ENCODE peak calls at places on chromosome 10, in five cellular contexts. E is stomach, N is Peyer's patch, M is dorsolateral prefrontal cortex, R is transverse colon. W is an unnamed sample.

GRCh38 chr10:72107325-72108003 is 19.1 kb upstream of the SPOCK2 start:
- DNase-seq in M (no peak), E (no peak), N (no peak), R (no peak), W (no peak)

GRCh38 chr10:42476101-42476500 is 162.3 kb downstream of the ZNF33B start:
- DNase-seq in R (no peak), N (no peak), M (no peak), E (no peak), W (no peak)

GRCh38 chr10:78549536-78549935 is 515.9 kb downstream of the RPS24 start:
- DNase-seq in N (no peak), R (no peak), E (no peak), M (no peak), W (no peak)

GRCh38 chr10:50304655-50305054 is 53.3 kb upstream of the ASAH2 start:
- DNase-seq in M (no peak), R (no peak), E (no peak), N (no peak), W (no peak)

GRCh38 chr10:69716711-69717560 is 84.8 kb upstream of the COL13A1 start:
- DNase-seq in R (peak), E (peak), N (peak), M (peak), W (peak)

GRCh38 chr10:96690755-96691730 is 29.3 kb downstream of the PIK3AP1 start:
- DNase-seq in R (no peak), N (no peak), E (no peak), M (no peak), W (no peak)

GRCh38 chr10:103659674-103660363 is 166.3 kb downstream of the NEURL1 start:
- DNase-seq in R (peak), N (peak), M (peak), E (peak), W (peak)

GRCh38 chr10:110704906-110705476 is 60.9 kb downstream of the RBM20 start:
- DNase-seq in M (no peak), N (no peak), R (no peak), E (no peak), W (peak)

GRCh38 chr10:113879691-113880090 is 25.2 kb downstream of the NHLRC2 start:
- DNase-seq in R (no peak), M (no peak), E (no peak), N (no peak), W (no peak)

GRCh38 chr10:116720241-116721047 is 21.9 kb downstream of the HSPA12A start:
- DNase-seq in R (peak), M (no peak), E (no peak), N (no peak), W (no peak)

GRCh38 chr10:120457431-120458172 is 575 bp downstream of the PLPP4 start:
- DNase-seq in R (no peak), E (no peak), M (no peak), N (no peak), W (no peak)

GRCh38 chr10:97580421-97581367 is 3.5 kb upstream of the HOGA1 start:
- DNase-seq in N (no peak), E (no peak), R (no peak), M (no peak), W (no peak)

GRCh38 chr10:99976886-99977391 is 32.8 kb downstream of the DNMBP start:
- DNase-seq in N (no peak), M (no peak), E (no peak), R (no peak), W (no peak)

GRCh38 chr10:49612513-49613159 is 1.2 kb upstream of the CHAT start:
- DNase-seq in M (peak), N (peak), R (no peak), E (no peak), W (peak)

GRCh38 chr10:63628526-63629362 is 107.5 kb downstream of the REEP3 start:
- DNase-seq in R (peak), M (peak), E (peak), N (peak), W (peak)

GRCh38 chr10:123836418-123837145 is 55.0 kb downstream of the CPXM2 start:
- DNase-seq in E (no peak), M (no peak), N (no peak), R (no peak), W (no peak)

GRCh38 chr10:89175821-89176220 is 31.3 kb downstream of the CH25H start:
- DNase-seq in N (no peak), M (no peak), R (no peak), E (no peak), W (no peak)

GRCh38 chr10:124869941-124870340 is 68.3 kb downstream of the ABRAXAS2 start:
- DNase-seq in M (no peak), R (no peak), E (no peak), N (no peak), W (no peak)

GRCh38 chr10:78599122-78599853 is 469.5 kb upstream of the ZMIZ1 start:
- DNase-seq in E (no peak), N (no peak), M (no peak), R (no peak), W (peak)

GRCh38 chr10:5944389-5945202 is 32.7 kb downstream of the IL15RA start:
- DNase-seq in N (no peak), R (peak), M (peak), E (peak), W (peak)

GRCh38 chr10:75774780-75775490 is 343.5 kb downstream of the LRMDA start:
- DNase-seq in R (no peak), E (no peak), M (no peak), N (no peak), W (no peak)

GRCh38 chr10:50279489-50279888 is 28.2 kb upstream of the ASAH2 start:
- DNase-seq in E (peak), M (no peak), R (no peak), N (no peak), W (no peak)

GRCh38 chr10:49613882-49614241 is at the start of gene CHAT:
- DNase-seq in R (no peak), M (no peak), E (no peak), N (peak), W (no peak)

GRCh38 chr10:119209050-119209735 is 1.8 kb downstream of the GRK5 start:
- DNase-seq in N (peak), M (peak), R (peak), E (peak), W (peak)

GRCh38 chr10:73889014-73889413 is 14.7 kb upstream of the CAMK2G start:
- DNase-seq in E (peak), M (peak), N (no peak), R (peak), W (no peak)

GRCh38 chr10:75542902-75543301 is 111.5 kb downstream of the LRMDA start:
- DNase-seq in R (peak), N (no peak), E (no peak), M (no peak), W (no peak)

GRCh38 chr10:28293238-28294168 is 9.4 kb downstream of the MPP7 start:
- DNase-seq in E (no peak), R (no peak), M (no peak), N (no peak), W (no peak)

GRCh38 chr10:3525832-3526449 is 259.1 kb downstream of the KLF6 start:
- DNase-seq in R (peak), N (no peak), M (no peak), E (no peak), W (no peak)

GRCh38 chr10:102727037-102727818 is 12.8 kb downstream of the SFXN2 start:
- DNase-seq in M (no peak), E (no peak), N (no peak), R (no peak), W (no peak)

GRCh38 chr10:102152545-102152890 is 329 bp downstream of the NOLC1 start:
- DNase-seq in R (peak), N (no peak), E (no peak), M (no peak), W (no peak)

GRCh38 chr10:118045842-118046490 is 775 bp downstream of the RAB11FIP2 start:
- DNase-seq in E (peak), M (peak), N (no peak), R (peak), W (peak)

GRCh38 chr10:111522141-111522540 is 445.3 kb downstream of the ADRA2A start:
- DNase-seq in E (no peak), N (no peak), R (no peak), M (no peak), W (no peak)

GRCh38 chr10:61973169-61973568 is 71.7 kb downstream of the ARID5B start:
- DNase-seq in R (no peak), E (no peak), M (no peak), N (no peak), W (no peak)

GRCh38 chr10:61975107-61975932 is 73.8 kb downstream of the ARID5B start:
- DNase-seq in M (no peak), N (no peak), R (no peak), E (no peak), W (no peak)

GRCh38 chr10:61971016-61971350 is 69.5 kb downstream of the ARID5B start:
- DNase-seq in E (no peak), N (no peak), R (no peak), M (no peak), W (no peak)

GRCh38 chr10:61974611-61975010 is 73.1 kb downstream of the ARID5B start:
- DNase-seq in M (peak), R (peak), E (peak), N (no peak), W (no peak)

DNA sequence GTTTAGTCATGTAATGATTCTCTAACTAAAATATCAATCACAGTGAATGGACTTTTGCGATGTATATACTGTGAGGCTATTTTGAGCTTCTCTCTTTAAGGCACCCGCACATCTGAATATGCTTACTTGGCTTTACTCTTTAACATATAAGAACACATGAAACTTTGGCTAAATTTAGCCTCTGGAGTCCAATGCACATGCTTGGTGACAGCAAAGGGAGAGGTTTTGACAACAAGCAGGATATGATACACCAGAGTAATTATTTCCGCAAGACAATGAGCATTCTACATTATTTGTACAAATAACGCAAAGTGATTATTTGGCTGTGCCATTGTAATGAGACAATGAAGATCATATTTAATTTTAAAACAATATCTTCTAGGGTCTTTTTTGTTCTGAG is 72.4 kb downstream of the ARID5B start:
- DNase-seq in E (no peak), N (no peak), M (no peak), R (no peak), W (no peak)
- H3K27ac ChIP-seq in E (peak), N (peak), M (peak), R (peak), W (no peak)

GRCh38 chr10:947051-947450 is 15.5 kb upstream of the LARP4B start:
- DNase-seq in E (no peak), M (no peak), R (no peak), N (no peak), W (no peak)
- H3K4me3 ChIP-seq in E (no peak), M (no peak), R (no peak), N (no peak), W (no peak)

DNA sequence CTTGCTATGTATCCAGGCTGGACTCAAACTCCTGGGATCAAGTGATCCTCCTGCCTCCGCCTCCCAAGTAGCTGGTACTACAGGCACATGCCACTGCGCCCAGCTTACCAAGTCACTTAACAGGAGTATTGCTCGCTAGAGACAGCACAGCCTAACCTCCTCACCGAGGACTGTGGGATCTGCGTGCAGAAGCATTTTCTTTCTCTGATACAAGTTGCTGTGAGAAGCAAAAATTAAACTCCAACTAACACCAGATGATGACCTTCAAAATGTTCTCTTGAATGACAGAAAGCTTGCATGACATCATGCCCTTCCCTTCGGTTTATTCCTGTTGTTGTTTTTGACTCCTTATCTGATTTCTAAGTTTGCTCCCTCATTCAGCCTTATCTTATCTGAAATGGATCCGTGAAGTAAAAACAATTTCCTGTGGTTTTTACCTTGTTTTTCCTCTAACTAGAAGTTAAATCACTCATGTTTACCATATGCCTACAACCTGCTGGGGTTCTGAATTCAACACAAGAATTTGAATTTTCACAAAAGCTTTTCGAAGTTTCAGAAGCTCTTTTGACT is 94.4 kb upstream of the KIF5B start:
- DNase-seq in M (no peak), R (no peak), N (no peak), E (no peak), W (no peak)
- H3K27ac ChIP-seq in M (no peak), R (peak), N (no peak), E (no peak), W (no peak)

GRCh38 chr10:132408367-132408781 is 11.4 kb downstream of the PWWP2B start:
- DNase-seq in R (peak), N (peak), E (no peak), M (no peak), W (no peak)
- H3K4me3 ChIP-seq in R (no peak), N (no peak), E (peak), M (no peak), W (peak)

GRCh38 chr10:17428616-17429097 is 25.7 kb downstream of the ST8SIA6 start:
- DNase-seq in N (no peak), M (no peak), E (no peak), R (peak), W (no peak)
- H3K27ac ChIP-seq in N (no peak), M (no peak), E (no peak), R (no peak), W (no peak)

W was measured in coronary artery.